ENCODE peak calls at places on chromosomes 3 and 15, in seven cellular contexts. R is IMR-90, U is H1, P is neuronal stem cell, F is trophoblast cell, N is mesendoderm, B is mesenchymal stem cell. J is an unnamed sample.

GRCh38 chr3:42159706-42160472 is 68.7 kb downstream of the TRAK1 start:
- DNase-seq in R (no peak), U (peak), P (peak), F (peak), N (peak), B (peak), J (peak)

GRCh38 chr15:92226020-92226612 is 167.6 kb upstream of the ST8SIA2 start:
- DNase-seq in R (no peak), U (no peak), P (no peak), F (peak), N (peak), B (no peak), J (peak)

GRCh38 chr15:51737538-51738305 is at the start of gene LYSMD2:
- DNase-seq in R (peak), U (no peak), P (peak), F (peak), N (peak), B (peak), J (peak)

GRCh38 chr3:127654374-127654773 is 18.4 kb upstream of the ABTB1 start:
- DNase-seq in R (no peak), U (no peak), P (no peak), F (no peak), N (no peak), B (no peak), J (no peak)

GRCh38 chr15:66043264-66043663 is 174.0 kb downstream of the RAB11A start:
- DNase-seq in R (no peak), U (no peak), P (no peak), F (no peak), N (no peak), B (no peak), J (no peak)

GRCh38 chr15:89141885-89142284 is 53.6 kb downstream of the ABHD2 start:
- DNase-seq in R (peak), U (no peak), P (no peak), F (no peak), N (no peak), B (no peak), J (no peak)

GRCh38 chr3:37054370-37054769 is 61.1 kb downstream of the MLH1 start:
- DNase-seq in R (peak), U (no peak), P (no peak), F (no peak), N (no peak), B (peak), J (no peak)

GRCh38 chr3:156676467-156677119 is 2.2 kb downstream of the TIPARP start:
- DNase-seq in R (peak), U (no peak), P (no peak), F (no peak), N (no peak), B (peak), J (no peak)

GRCh38 chr3:48475188-48475587 is 28.7 kb downstream of the ATRIP start:
- DNase-seq in R (no peak), U (no peak), P (no peak), F (no peak), N (no peak), B (no peak), J (no peak)

GRCh38 chr15:84079885-84080777 is 155.4 kb upstream of the GOLGA6L4 start:
- DNase-seq in R (peak), U (peak), P (peak), F (peak), N (peak), B (peak), J (peak)

GRCh38 chr3:119630562-119631329 is 29.6 kb downstream of the POPDC2 start:
- DNase-seq in R (peak), U (no peak), P (no peak), F (peak), N (peak), B (peak), J (no peak)

GRCh38 chr3:71817262-71817661 is 32.3 kb upstream of the PROK2 start:
- DNase-seq in R (no peak), U (no peak), P (no peak), F (no peak), N (peak), B (no peak), J (no peak)

GRCh38 chr3:111473550-111473949 is 68.4 kb upstream of the CD96 start:
- DNase-seq in R (no peak), U (peak), P (no peak), F (peak), N (peak), B (no peak), J (peak)

GRCh38 chr3:60917136-60917535 is 334.1 kb downstream of the FHIT start:
- DNase-seq in R (no peak), U (no peak), P (no peak), F (no peak), N (no peak), B (no peak), J (no peak)

GRCh38 chr3:106485202-106485601 is 616.4 kb upstream of the CBLB start:
- DNase-seq in R (peak), U (no peak), P (no peak), F (no peak), N (no peak), B (peak), J (no peak)

GRCh38 chr3:117547956-117548550 is 838.5 kb downstream of the TUSC7 start:
- DNase-seq in R (peak), U (no peak), P (no peak), F (peak), N (peak), B (peak), J (no peak)

GRCh38 chr3:162391301-162391700 is 894.7 kb downstream of the OTOL1 start:
- DNase-seq in R (peak), U (no peak), P (no peak), F (peak), N (no peak), B (peak), J (no peak)

GRCh38 chr15:90607361-90607760 is 77.6 kb downstream of the CRTC3 start:
- DNase-seq in R (no peak), U (no peak), P (no peak), F (no peak), N (no peak), B (no peak), J (no peak)

GRCh38 chr3:38118421-38119247 is 18.3 kb downstream of the ACAA1 start:
- DNase-seq in R (no peak), U (no peak), P (no peak), F (no peak), N (no peak), B (no peak), J (no peak)

GRCh38 chr15:55546718-55547117 is 38.7 kb upstream of the DNAAF4 start:
- DNase-seq in R (peak), U (no peak), P (no peak), F (no peak), N (no peak), B (no peak), J (no peak)

GRCh38 chr3:184154909-184155643 is at the start of gene DVL3:
- DNase-seq in R (peak), U (peak), P (peak), F (peak), N (peak), B (peak), J (peak)

GRCh38 chr3:28241221-28242160 is at the start of gene CMC1:
- DNase-seq in R (peak), U (peak), P (peak), F (peak), N (peak), B (peak), J (peak)
- H3K23ac ChIP-seq in R (peak), U (no peak), P (peak), F (no peak), N (no peak), B (peak), J (no peak)

GRCh38 chr3:196695849-196696226 is 16.2 kb downstream of the CEP19 start:
- DNase-seq in R (no peak), U (no peak), P (no peak), F (no peak), N (no peak), B (no peak), J (no peak)

GRCh38 chr3:196697270-196697669 is 14.8 kb downstream of the CEP19 start:
- DNase-seq in R (no peak), U (no peak), P (no peak), F (no peak), N (no peak), B (no peak), J (no peak)

GRCh38 chr3:196694202-196694638 is 17.8 kb downstream of the CEP19 start:
- DNase-seq in R (peak), U (no peak), P (no peak), F (no peak), N (no peak), B (no peak), J (no peak)

GRCh38 chr3:196699749-196700148 is 12.3 kb downstream of the CEP19 start:
- DNase-seq in R (no peak), U (no peak), P (no peak), F (no peak), N (peak), B (no peak), J (no peak)

GRCh38 chr3:196694941-196695848 is 16.9 kb downstream of the CEP19 start:
- DNase-seq in R (no peak), U (no peak), P (no peak), F (no peak), N (no peak), B (no peak), J (no peak)
- H3K9ac ChIP-seq in R (no peak), U (no peak), P (peak), F (no peak), N (no peak), B (no peak), J (no peak)

GRCh38 chr3:149523899-149524298 is 49.4 kb downstream of the TM4SF4 start:
- DNase-seq in R (no peak), U (no peak), P (no peak), F (no peak), N (peak), B (no peak), J (no peak)
- H3K23ac ChIP-seq in R (peak), U (no peak), P (no peak), F (no peak), N (no peak), B (no peak), J (no peak)

GRCh38 chr15:60551781-60552161 is 72.8 kb upstream of the ICE2 start:
- DNase-seq in R (no peak), U (no peak), P (no peak), F (no peak), N (peak), B (no peak), J (no peak)
- H3K9ac ChIP-seq in R (no peak), U (no peak), P (no peak), F (no peak), N (no peak), B (no peak), J (no peak)